ENCODE peak calls at places on chromosomes 7 and 10, in six cellular contexts. U, X, G, D, F and L are unnamed samples. For H3K36me3, the result is how much of the 10 kb centered on the place peaks cover.

GRCh38 chr10:132571565-132572544 is 34.3 kb downstream of the INPP5A start:
- DNase-seq in X (peak), U (peak), D (peak), F (peak), G (peak), L (peak)

GRCh38 chr10:15792777-15793176 is 67.5 kb downstream of the MINDY3 start:
- DNase-seq in U (no peak), D (no peak), G (no peak), X (no peak), F (no peak), L (no peak)

GRCh38 chr10:69731184-69731583 is 70.5 kb upstream of the COL13A1 start:
- DNase-seq in U (no peak), F (no peak), G (no peak), D (no peak), X (peak), L (no peak)

GRCh38 chr10:119734396-119735332 is 8.8 kb downstream of the INPP5F start:
- DNase-seq in G (no peak), F (no peak), U (no peak), X (peak), D (no peak), L (no peak)

GRCh38 chr7:118531566-118531965 is 307.1 kb downstream of the ANKRD7 start:
- DNase-seq in G (no peak), U (no peak), F (no peak), X (no peak), D (no peak), L (no peak)

GRCh38 chr7:150382844-150383225 is 3.7 kb downstream of the ZNF775 start:
- DNase-seq in U (no peak), G (no peak), X (no peak), F (no peak), D (no peak), L (no peak)

GRCh38 chr7:49885593-49886285 is 112.3 kb downstream of the VWC2 start:
- DNase-seq in G (no peak), F (no peak), D (no peak), X (no peak), U (no peak), L (no peak)

GRCh38 chr7:147894271-147894670 is 696.3 kb upstream of the C7orf33 start:
- DNase-seq in F (peak), D (no peak), X (no peak), U (no peak), G (no peak), L (peak)

GRCh38 chr7:52685351-52685750 is 350.1 kb upstream of the POM121L12 start:
- DNase-seq in U (no peak), X (no peak), G (no peak), D (no peak), F (no peak), L (no peak)

GRCh38 chr7:107111196-107111595 is 57.6 kb upstream of the HBP1 start:
- DNase-seq in G (no peak), F (no peak), U (no peak), X (no peak), D (no peak), L (no peak)

GRCh38 chr7:98251251-98251843 is 685 bp downstream of the TECPR1 start:
- DNase-seq in F (no peak), D (peak), X (no peak), U (peak), G (no peak), L (no peak)

GRCh38 chr7:150389532-150389816 is 10.3 kb downstream of the ZNF775 start:
- DNase-seq in G (no peak), U (no peak), F (no peak), X (peak), D (no peak), L (no peak)

GRCh38 chr7:116876664-116877442 is 14.5 kb downstream of the CAPZA2 start:
- DNase-seq in D (no peak), F (no peak), X (peak), U (peak), G (no peak), L (peak)

GRCh38 chr10:46548781-46549090 is 7.7 kb downstream of the GPRIN2 start:
- DNase-seq in G (no peak), F (no peak), U (no peak), D (no peak), X (no peak), L (no peak)

GRCh38 chr7:69465262-69465661 is 133.0 kb upstream of the AUTS2 start:
- DNase-seq in U (no peak), F (no peak), D (no peak), X (no peak), G (no peak), L (no peak)

GRCh38 chr10:97365761-97366351 is 31.3 kb upstream of the FRAT2 start:
- DNase-seq in X (no peak), U (no peak), F (no peak), G (no peak), D (no peak), L (no peak)

GRCh38 chr10:92848037-92848440 is 281 bp upstream of the EXOC6 start:
- DNase-seq in D (no peak), G (no peak), U (peak), X (no peak), F (no peak), L (no peak)

GRCh38 chr7:85322252-85322651 is 135.4 kb upstream of the SEMA3D start:
- DNase-seq in U (no peak), D (no peak), F (no peak), X (no peak), G (no peak), L (no peak)

GRCh38 chr10:110016037-110016436 is 8.3 kb downstream of the ADD3 start:
- DNase-seq in D (peak), U (no peak), G (no peak), X (peak), F (no peak), L (peak)

GRCh38 chr10:132482090-132482489 is 55.5 kb upstream of the INPP5A start:
- DNase-seq in D (peak), U (no peak), F (no peak), G (no peak), X (peak), L (no peak)

GRCh38 chr7:64870656-64871055 is 32.4 kb upstream of the ZNF273 start:
- DNase-seq in D (no peak), U (no peak), G (no peak), F (no peak), X (no peak), L (peak)

GRCh38 chr7:77904252-77904651 is 105.7 kb downstream of the PHTF2 start:
- DNase-seq in F (no peak), U (no peak), G (no peak), X (peak), D (no peak), L (no peak)

GRCh38 chr10:101840741-101841453 is 2.7 kb downstream of the KCNIP2 start:
- DNase-seq in X (peak), F (no peak), G (no peak), U (peak), D (peak), L (peak)

GRCh38 chr10:119761106-119761505 is 35.3 kb downstream of the INPP5F start:
- DNase-seq in X (peak), D (no peak), F (no peak), U (no peak), G (no peak), L (no peak)

GRCh38 chr10:72096115-72097000 is 8.0 kb upstream of the SPOCK2 start:
- DNase-seq in D (peak), F (no peak), G (no peak), X (peak), U (peak), L (no peak)

GRCh38 chr10:86889997-86890396 is 67.4 kb downstream of the MMRN2 start:
- DNase-seq in F (no peak), U (no peak), G (no peak), D (no peak), X (no peak), L (no peak)

GRCh38 chr7:142445019-142445686 is 187.3 kb upstream of the PRSS58 start:
- DNase-seq in U (no peak), X (no peak), F (no peak), D (no peak), G (no peak), L (no peak)

GRCh38 chr7:121530251-121531174 is 134.4 kb upstream of the FAM3C start:
- DNase-seq in U (no peak), X (peak), F (no peak), G (peak), D (no peak), L (no peak)

GRCh38 chr10:35339946-35340345 is 3.6 kb downstream of the CCNY start:
- DNase-seq in D (no peak), F (no peak), U (no peak), G (peak), X (peak), L (no peak)

GRCh38 chr10:133195096-133195495 is 34.9 kb upstream of the UTF1 start:
- DNase-seq in G (no peak), X (no peak), F (no peak), U (no peak), D (no peak), L (no peak)

GRCh38 chr10:3091346-3091787 is 24.0 kb downstream of the PFKP start:
- DNase-seq in F (no peak), U (no peak), G (no peak), D (peak), X (peak), L (no peak)

GRCh38 chr7:139620676-139621344 is 97.3 kb downstream of the CLEC2L start:
- DNase-seq in F (no peak), U (peak), G (no peak), D (peak), X (peak), L (peak)

GRCh38 chr7:131859162-131859821 is 302.9 kb upstream of the PODXL start:
- DNase-seq in F (peak), U (peak), X (peak), G (peak), D (peak), L (peak)

GRCh38 chr10:26464632-26465280 is 26.6 kb downstream of the APBB1IP start:
- DNase-seq in F (no peak), U (no peak), D (no peak), G (no peak), X (no peak), L (no peak)

GRCh38 chr10:124733566-124734245 is 10.5 kb downstream of the FAM53B start:
- DNase-seq in F (no peak), D (no peak), X (no peak), U (no peak), G (no peak), L (no peak)

GRCh38 chr10:93334901-93335312 is 147.2 kb downstream of the MYOF start:
- DNase-seq in U (no peak), X (peak), G (no peak), D (no peak), F (no peak), L (no peak)

GRCh38 chr7:78377532-78377931 is 579.0 kb downstream of the PHTF2 start:
- DNase-seq in G (no peak), D (no peak), F (no peak), U (no peak), X (no peak), L (no peak)

GRCh38 chr10:15201589-15202300 is 33.3 kb upstream of the NMT2 start:
- DNase-seq in U (no peak), X (peak), D (no peak), G (no peak), F (no peak), L (no peak)

GRCh38 chr7:133081119-133081604 is 728 bp downstream of the CHCHD3 start:
- DNase-seq in G (no peak), X (no peak), U (peak), F (no peak), D (peak), L (peak)

GRCh38 chr10:132133449-132134291 is 53.1 kb upstream of the DPYSL4 start:
- DNase-seq in X (no peak), D (no peak), U (no peak), G (no peak), F (no peak), L (peak)

GRCh38 chr7:27112960-27113949 is 10.8 kb upstream of the HOXA2 start:
- DNase-seq in F (no peak), U (no peak), X (peak), G (no peak), D (no peak), L (peak)

GRCh38 chr7:27112361-27112760 is 9.9 kb upstream of the HOXA2 start:
- DNase-seq in G (no peak), D (no peak), F (no peak), X (peak), U (no peak), L (no peak)

GRCh38 chr7:27116019-27116411 is 13.5 kb upstream of the HOXA2 start:
- DNase-seq in F (no peak), D (no peak), U (no peak), X (peak), G (no peak), L (no peak)

GRCh38 chr7:27115161-27116018 is 12.9 kb upstream of the HOXA2 start:
- DNase-seq in U (no peak), D (no peak), G (no peak), F (no peak), X (peak), L (no peak)

GRCh38 chr7:27113991-27114866 is 11.7 kb upstream of the HOXA2 start:
- DNase-seq in U (peak), D (no peak), G (no peak), X (peak), F (no peak), L (peak)
- H3K27ac ChIP-seq in U (no peak), D (no peak), G (no peak), X (peak), F (no peak), L (no peak)

DNA sequence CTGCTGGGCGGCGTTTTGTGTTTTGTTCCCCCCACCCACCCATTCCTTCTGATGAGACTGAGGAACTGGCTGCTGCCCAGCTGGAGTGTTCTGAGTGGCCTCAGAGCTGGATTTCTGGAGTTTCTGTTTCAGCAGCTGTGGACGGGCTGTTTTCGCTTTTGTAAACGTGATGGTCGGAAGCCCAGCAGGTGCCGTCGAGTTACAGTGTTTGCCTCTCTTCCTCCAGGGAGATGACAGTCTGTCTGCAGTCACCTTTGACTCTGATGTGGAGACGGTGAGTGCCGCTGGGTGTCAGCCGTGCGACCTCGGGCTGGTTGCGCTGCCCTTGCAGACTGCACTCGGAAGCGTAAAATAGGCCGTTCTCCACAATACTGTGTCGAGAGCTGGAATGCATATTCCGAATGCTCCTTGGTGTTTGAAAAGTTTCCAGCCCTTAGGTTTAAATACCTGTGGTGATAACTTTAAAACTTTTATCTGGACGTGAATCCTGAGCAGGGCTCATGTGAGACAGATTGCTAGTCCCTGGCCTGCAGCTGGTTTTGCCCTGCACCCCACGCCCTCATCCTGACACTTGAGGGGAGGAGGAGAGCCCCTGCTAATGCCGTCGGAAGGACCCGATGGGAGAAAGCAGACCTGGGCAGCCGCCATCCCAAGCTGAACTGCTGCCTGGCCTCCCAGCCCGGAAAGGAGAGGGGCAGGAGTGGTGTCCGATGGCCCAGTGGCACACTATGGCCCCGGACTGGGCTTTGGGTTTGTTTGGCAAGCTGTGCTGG is 8.3 kb downstream of the IQCE start:
- DNase-seq in G (peak), F (no peak), X (no peak), U (no peak), D (peak), L (no peak)
- TF ChIP-seq RFX5 in G (no peak), F (no peak), X (no peak), U (no peak), D (no peak), L (no peak)

DNA sequence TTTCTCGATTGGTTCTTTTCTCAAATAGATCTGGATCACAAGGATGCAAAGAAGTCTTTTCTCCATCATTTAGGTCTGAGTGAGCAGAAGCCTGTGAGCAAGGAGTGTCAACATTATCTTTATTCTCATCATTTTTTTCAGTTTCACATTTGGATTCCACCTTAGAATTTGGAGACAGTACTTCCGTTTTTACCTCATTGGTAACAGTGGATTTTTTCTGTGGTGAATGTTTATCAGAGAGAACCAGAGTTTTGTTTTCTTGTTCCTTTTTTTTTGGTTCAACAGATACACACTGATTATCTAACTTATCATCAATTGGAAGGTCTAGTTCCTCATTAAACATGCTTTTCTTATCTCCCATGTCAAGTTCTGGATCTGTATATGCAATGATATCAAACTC is 151.3 kb downstream of the GALNT11 start:
- DNase-seq in X (no peak), F (no peak), G (peak), U (no peak), D (no peak), L (no peak)
- H3K36me3 ChIP-seq in X (under half), F (half or more), G (under half), U (half or more), D (half or more), L (half or more)

GRCh38 chr7:964401-965231 is 10.1 kb upstream of the ADAP1 start:
- DNase-seq in F (no peak), U (peak), G (no peak), D (peak), X (peak), L (peak)
- H3K27ac ChIP-seq in F (no peak), U (no peak), G (no peak), D (peak), X (no peak), L (peak)

DNA sequence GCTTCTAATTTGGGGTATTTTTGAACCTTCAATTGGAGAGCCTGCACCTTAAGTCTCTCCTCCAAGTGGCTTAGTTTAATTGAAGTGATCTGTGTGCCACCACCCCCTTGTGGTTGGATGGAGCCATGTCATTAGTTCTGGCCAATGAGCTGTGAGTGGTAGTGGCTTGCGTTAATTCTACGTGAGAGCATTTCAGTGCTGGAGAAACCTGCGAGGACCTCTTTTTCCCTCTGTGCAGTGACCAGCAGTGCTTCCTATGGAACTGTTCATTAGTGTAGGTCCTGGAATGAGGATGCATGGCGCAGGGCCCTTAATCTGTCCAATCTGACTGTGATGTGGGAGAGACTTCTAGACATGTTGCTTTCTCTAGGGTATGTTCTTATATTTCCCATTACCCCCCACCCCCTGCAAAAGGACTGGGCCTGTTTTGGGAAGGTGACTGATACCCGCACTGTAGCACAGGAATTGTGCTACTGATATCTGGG is 3.8 kb downstream of the HILPDA start:
- DNase-seq in U (peak), F (no peak), D (peak), G (peak), X (peak), L (peak)
- TF ChIP-seq RFX5 in U (no peak), F (no peak), D (no peak), G (no peak), X (no peak), L (peak)

GRCh38 chr10:11322698-11323097 is 288.8 kb downstream of the USP6NL start:
- DNase-seq in D (no peak), X (no peak), G (no peak), F (no peak), U (no peak), L (no peak)
- H3K36me3 ChIP-seq in D (under half), X (under half), G (under half), F (under half), U (under half), L (under half)

GRCh38 chr10:6563720-6564119 is 16.4 kb downstream of the PRKCQ start:
- DNase-seq in X (no peak), F (no peak), D (no peak), U (no peak), G (no peak), L (no peak)

GRCh38 chr10:6562221-6562620 is 17.9 kb downstream of the PRKCQ start:
- DNase-seq in F (no peak), G (no peak), X (no peak), U (no peak), D (no peak), L (no peak)

GRCh38 chr10:6565588-6565987 is 14.5 kb downstream of the PRKCQ start:
- DNase-seq in G (no peak), F (no peak), U (no peak), D (no peak), X (no peak), L (no peak)

GRCh38 chr10:6563075-6563474 is 17.0 kb downstream of the PRKCQ start:
- DNase-seq in G (no peak), X (no peak), D (no peak), F (no peak), U (no peak), L (no peak)

DNA sequence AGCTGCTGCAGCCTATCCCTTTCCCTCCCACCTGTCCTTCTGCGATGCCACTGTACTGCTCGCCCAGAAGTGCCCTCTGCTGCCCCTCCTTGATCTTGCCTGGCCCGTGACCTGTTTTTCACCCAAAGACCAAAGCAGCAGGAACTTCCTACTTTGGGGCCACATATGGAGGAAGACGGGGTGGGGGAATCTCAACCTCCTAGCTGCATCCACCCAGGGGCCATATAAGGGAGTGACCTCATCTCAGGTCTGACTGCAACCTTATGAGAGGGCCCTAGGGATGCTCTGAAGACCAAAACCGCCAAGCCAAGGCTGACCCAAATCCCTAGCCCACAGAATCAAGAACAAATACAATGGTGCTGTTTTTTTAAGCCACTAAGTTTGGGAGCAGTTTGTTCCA is 15.7 kb downstream of the PRKCQ start:
- DNase-seq in D (no peak), U (no peak), X (no peak), G (no peak), F (no peak), L (no peak)
- H3K27ac ChIP-seq in D (no peak), U (no peak), X (no peak), G (no peak), F (no peak), L (no peak)